ENCODE peak calls at places on chromosomes 12 and 14, in eight cellular contexts. Z, M, S, Y, L, J, V and A are unnamed samples.

GRCh38 chr14:99245541-99246511 is 26.2 kb downstream of the BCL11B start:
- DNase-seq in L (no peak), V (no peak), Z (no peak), J (peak), M (no peak), S (no peak), Y (no peak), A (no peak)

GRCh38 chr12:92784795-92785562 is 82.2 kb downstream of the PLEKHG7 start:
- DNase-seq in Z (peak), S (peak), J (no peak), Y (peak), L (peak), V (peak), M (peak), A (peak)

GRCh38 chr14:75979071-75979571 is 2.7 kb downstream of the TGFB3 start:
- DNase-seq in Y (peak), M (peak), J (peak), Z (no peak), L (no peak), S (no peak), V (no peak), A (no peak)

GRCh38 chr12:54393350-54393655 is 8.8 kb upstream of the ZNF385A start:
- DNase-seq in J (no peak), M (no peak), V (no peak), S (no peak), L (no peak), Z (no peak), Y (no peak), A (no peak)

GRCh38 chr12:116524964-116525379 is 34.2 kb upstream of the MAP1LC3B2 start:
- DNase-seq in L (no peak), V (no peak), J (no peak), S (no peak), M (no peak), Y (no peak), Z (no peak), A (no peak)

GRCh38 chr14:105023144-105023543 is 2.3 kb upstream of the CDCA4 start:
- DNase-seq in L (peak), J (no peak), Y (no peak), S (no peak), V (no peak), Z (no peak), M (no peak), A (no peak)

GRCh38 chr12:55681142-55682077 is 26.3 kb downstream of the ITGA7 start:
- DNase-seq in V (no peak), L (peak), S (peak), Z (peak), Y (no peak), J (peak), M (no peak), A (peak)

GRCh38 chr12:89349814-89350213 is 2.5 kb downstream of the DUSP6 start:
- DNase-seq in M (no peak), L (peak), Y (peak), J (no peak), Z (no peak), S (no peak), V (no peak), A (no peak)

GRCh38 chr12:124917841-124918621 is 3.6 kb upstream of the UBC start:
- DNase-seq in V (no peak), Z (no peak), S (peak), Y (no peak), J (no peak), M (no peak), L (no peak), A (no peak)

GRCh38 chr12:88960213-88960878 is 380.1 kb upstream of the KITLG start:
- DNase-seq in Y (no peak), V (no peak), J (no peak), M (no peak), L (peak), S (peak), Z (peak), A (no peak)

GRCh38 chr12:50055831-50056628 is 1.4 kb upstream of the ASIC1 start:
- DNase-seq in Y (peak), S (peak), J (peak), L (peak), M (peak), Z (peak), V (no peak), A (no peak)

GRCh38 chr12:125288931-125289928 is 224.0 kb downstream of the AACS start:
- DNase-seq in J (no peak), Y (no peak), L (no peak), M (no peak), V (no peak), S (no peak), Z (no peak), A (no peak)

GRCh38 chr14:50954811-50955372 is 10.6 kb upstream of the PYGL start:
- DNase-seq in J (no peak), S (peak), V (no peak), L (peak), Z (peak), Y (peak), M (peak), A (no peak)

GRCh38 chr12:65962921-65963883 is 138.9 kb downstream of the HMGA2 start:
- DNase-seq in S (no peak), V (no peak), M (no peak), L (peak), Y (peak), Z (peak), J (peak), A (no peak)

GRCh38 chr14:100159107-100159864 is at the start of gene DEGS2:
- DNase-seq in S (no peak), M (peak), J (peak), L (no peak), Z (no peak), V (no peak), Y (peak), A (no peak)

GRCh38 chr12:52411806-52412205 is 5.7 kb upstream of the KRT82 start:
- DNase-seq in M (no peak), J (no peak), S (no peak), V (no peak), Y (no peak), Z (no peak), L (no peak), A (no peak)

GRCh38 chr12:25051583-25052190 is 102.8 kb upstream of the BCAT1 start:
- DNase-seq in L (no peak), Y (no peak), S (no peak), M (no peak), J (no peak), V (peak), Z (no peak), A (no peak)

GRCh38 chr12:52692253-52692652 is 11.1 kb downstream of the KRT77 start:
- DNase-seq in S (peak), Z (no peak), V (no peak), M (peak), J (peak), Y (peak), L (no peak), A (no peak)

GRCh38 chr12:118124333-118124874 is 11.5 kb upstream of the PEBP1 start:
- DNase-seq in S (peak), Y (no peak), J (no peak), Z (no peak), M (no peak), L (no peak), V (no peak), A (no peak)

GRCh38 chr12:82357845-82358199 is 365 bp downstream of the CCDC59 start:
- DNase-seq in L (no peak), Y (no peak), S (peak), Z (no peak), J (no peak), M (peak), V (no peak), A (no peak)

GRCh38 chr12:90036641-90037040 is 328.0 kb upstream of the ATP2B1 start:
- DNase-seq in Z (no peak), J (no peak), S (no peak), L (peak), M (no peak), Y (no peak), V (no peak), A (no peak)

GRCh38 chr14:88233915-88234314 is 89.2 kb downstream of the KCNK10 start:
- DNase-seq in V (no peak), Z (peak), S (peak), L (peak), M (peak), J (no peak), Y (peak), A (no peak)

GRCh38 chr14:102929349-102930137 is 7.1 kb downstream of the AMN start:
- DNase-seq in L (no peak), Z (no peak), J (peak), Y (peak), V (no peak), S (no peak), M (no peak), A (no peak)

GRCh38 chr14:104011824-104012517 is 69.6 kb upstream of the RD3L start:
- DNase-seq in Y (no peak), V (no peak), Z (no peak), S (no peak), M (no peak), L (no peak), J (no peak), A (no peak)
- H3K9ac ChIP-seq in Y (no peak), V (no peak), Z (no peak), S (no peak), M (no peak), L (no peak), J (no peak), A (no peak)

DNA sequence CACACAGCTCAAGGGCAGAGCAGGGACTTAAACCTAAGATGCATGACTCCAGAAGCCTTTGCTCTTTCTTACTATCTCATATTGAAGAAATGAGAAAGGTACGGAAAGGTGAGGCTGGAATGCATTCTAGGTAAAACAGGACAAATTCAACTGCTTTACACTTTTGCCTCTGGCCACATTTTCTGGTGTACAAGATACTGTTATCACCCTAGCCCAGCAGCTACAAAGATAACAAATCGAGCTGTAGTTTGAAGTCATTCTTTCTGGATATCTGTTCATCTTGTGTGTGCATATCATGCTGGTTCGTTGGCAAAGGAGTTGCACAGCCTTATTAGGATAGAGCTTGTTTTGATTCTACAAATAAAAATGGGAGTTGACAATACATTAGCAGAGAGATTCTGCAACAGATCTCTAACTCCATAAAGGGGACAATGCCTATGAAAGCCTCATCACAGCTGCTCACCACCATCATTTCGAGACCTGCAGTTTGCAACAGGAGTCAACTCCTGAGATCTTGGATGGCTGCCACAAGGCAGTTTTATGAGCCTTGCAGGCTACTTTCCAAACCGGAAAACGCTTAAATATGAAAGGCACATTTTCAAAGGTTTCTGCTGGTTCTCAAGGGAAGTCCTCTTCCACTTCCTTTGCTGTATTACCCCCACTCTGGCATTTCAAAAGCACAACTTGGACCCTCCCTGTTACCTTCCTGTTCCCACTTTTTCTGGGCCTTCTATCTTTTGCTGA is 64.9 kb downstream of the STXBP6 start:
- DNase-seq in Z (no peak), Y (no peak), J (no peak), V (no peak), L (peak), M (peak), S (no peak), A (peak)
- TF ChIP-seq POLR2AphosphoS5 in Z (no peak), Y (no peak), J (no peak), V (no peak), L (no peak), M (peak), S (no peak), A (no peak)

GRCh38 chr14:81533536-81534343 is at the start of gene SEL1L:
- DNase-seq in L (peak), S (peak), V (peak), Z (peak), M (peak), Y (peak), J (peak), A (peak)
- H3K27ac ChIP-seq in L (peak), S (peak), V (peak), Z (peak), M (peak), Y (peak), J (no peak), A (no peak)

GRCh38 chr12:57475271-57476161 is 4.2 kb downstream of the ARHGAP9 start:
- DNase-seq in M (no peak), Y (peak), Z (no peak), J (peak), V (no peak), S (no peak), L (no peak), A (no peak)
- H3K9ac ChIP-seq in M (no peak), Y (no peak), Z (no peak), J (no peak), V (peak), S (no peak), L (no peak), A (no peak)

GRCh38 chr12:47586952-47587669 is 118.7 kb downstream of the RPAP3 start:
- DNase-seq in M (no peak), Z (no peak), L (no peak), Y (no peak), S (no peak), J (no peak), V (no peak), A (no peak)
- TF ChIP-seq POLR2AphosphoS5 in M (no peak), Z (no peak), L (no peak), Y (no peak), S (no peak), J (no peak), V (no peak), A (no peak)

DNA sequence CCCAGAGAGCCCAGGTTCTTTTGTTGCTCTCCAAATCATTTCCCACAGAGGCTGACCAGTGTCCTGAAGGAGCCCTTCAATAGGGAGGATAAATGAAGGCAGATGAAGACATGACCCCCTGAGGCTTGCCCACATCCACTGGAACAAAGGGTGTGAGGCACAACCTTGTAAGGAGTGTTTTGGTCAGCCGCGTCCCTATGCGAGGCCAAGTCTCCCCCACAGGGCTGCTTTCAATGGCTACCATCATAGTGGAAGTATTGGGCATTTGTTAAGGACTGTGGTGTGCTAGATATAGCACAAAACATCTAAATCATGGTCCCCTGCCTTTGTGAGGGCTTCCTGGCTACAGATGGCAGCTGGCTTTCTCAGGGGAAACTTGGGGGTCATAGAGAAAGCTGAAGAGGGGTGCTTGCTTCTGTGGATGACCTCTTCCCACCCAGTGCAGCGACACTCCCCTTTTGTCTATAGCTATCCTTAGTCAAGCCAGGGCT is 315.9 kb downstream of the ZFP36L1 start:
- DNase-seq in Y (no peak), M (no peak), Z (no peak), S (no peak), V (no peak), J (peak), L (no peak), A (no peak)
- H3K27ac ChIP-seq in Y (peak), M (no peak), Z (peak), S (no peak), V (peak), J (no peak), L (peak), A (no peak)

GRCh38 chr12:6896846-6897435 is 7.7 kb upstream of the LRRC23 start:
- DNase-seq in Z (no peak), V (no peak), J (no peak), L (no peak), Y (no peak), S (no peak), M (no peak), A (no peak)
- H3K9ac ChIP-seq in Z (no peak), V (no peak), J (no peak), L (no peak), Y (no peak), S (no peak), M (peak), A (no peak)

GRCh38 chr14:36454599-36455240 is 65.3 kb downstream of the NKX2-1 start:
- DNase-seq in J (no peak), Y (no peak), V (no peak), S (peak), L (no peak), M (no peak), Z (no peak), A (no peak)
- TF ChIP-seq POLR2AphosphoS5 in J (no peak), Y (no peak), V (no peak), S (no peak), L (no peak), M (no peak), Z (no peak), A (no peak)

DNA sequence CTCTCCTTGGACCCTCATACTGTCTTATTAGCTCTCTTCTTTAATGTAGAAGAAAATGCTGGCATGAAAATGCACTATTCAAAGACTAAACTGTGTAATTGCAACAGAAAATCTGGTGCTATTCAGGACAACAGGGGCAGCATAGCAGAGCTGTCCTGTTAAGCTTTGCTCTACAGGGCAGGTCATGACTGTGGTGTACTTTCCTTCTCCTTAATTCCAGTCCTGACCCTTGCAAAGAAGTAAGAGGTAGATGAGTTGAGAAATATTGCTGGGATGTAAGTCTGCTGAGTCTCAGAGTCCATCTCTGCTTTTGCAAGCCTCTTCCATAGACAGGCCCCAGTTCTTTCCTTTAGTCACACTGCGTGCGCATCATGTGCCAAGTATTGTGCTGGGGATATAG is 52.6 kb upstream of the STK38L start:
- DNase-seq in Y (no peak), J (no peak), M (no peak), V (no peak), L (no peak), Z (no peak), S (no peak), A (no peak)
- H3K27ac ChIP-seq in Y (no peak), J (no peak), M (no peak), V (no peak), L (no peak), Z (no peak), S (no peak), A (no peak)